ENCODE peak calls at places on chromosomes 13 and 19, in nine cellular contexts. E is AG04450; H is HS-27A; W is activated T-cell treated with anti-CD3 and anti-CD28 coated beads for 1 hour; L is lung microvascular endothelial cell; F is posterior cingulate gyrus; U is HFF-Myc; G is stimulated activated effector memory CD8-positive, alpha-beta T cell treated with anti-CD3 and anti-CD28 coated beads, Interleukin-12 subunit alpha, Interleukin-12 subunit beta, amount 100 ng/mL, for 72 hours; Q is thoracic aorta. O is an unnamed sample.

GRCh38 chr19:5364674-5365073 is 24.1 kb upstream of the PTPRS start:
- DNase-seq in F (peak; percentile 25), W (no peak), H (no peak), L (no peak), Q (no peak), U (no peak), G (no peak), E (no peak), O (no peak)

GRCh38 chr13:48258002-48258401 is 25.0 kb downstream of the ITM2B start:
- DNase-seq in U (no peak), W (no peak), G (no peak), E (no peak), H (no peak), F (no peak), L (no peak), Q (no peak), O (no peak)

GRCh38 chr19:15107056-15108010 is at the start of gene SYDE1:
- DNase-seq in Q (no peak), W (no peak), G (no peak), F (peak; percentile 73), L (peak; percentile 67), E (no peak), U (no peak), H (no peak), O (no peak)

GRCh38 chr13:94050039-94050438 is 429.4 kb downstream of the DCT start:
- DNase-seq in E (no peak), W (no peak), Q (no peak), L (no peak), F (no peak), H (no peak), G (no peak), U (no peak), O (no peak)

GRCh38 chr19:3590991-3591659 is 5.8 kb downstream of the GIPC3 start:
- DNase-seq in H (no peak), Q (no peak), F (no peak), E (no peak), W (no peak), G (no peak), U (no peak), L (no peak), O (no peak)

GRCh38 chr13:20441879-20442278 is 83.8 kb downstream of the CRYL1 start:
- DNase-seq in F (no peak), Q (no peak), G (no peak), L (no peak), H (no peak), E (peak; percentile 4), W (no peak), U (no peak), O (no peak)

GRCh38 chr13:95099541-95099940 is 201.7 kb downstream of the ABCC4 start:
- DNase-seq in Q (no peak), H (no peak), W (no peak), F (no peak), G (no peak), U (no peak), L (peak; percentile 32), E (no peak), O (no peak)

GRCh38 chr13:113599396-113599795 is 14.8 kb downstream of the TFDP1 start:
- DNase-seq in W (no peak), E (no peak), G (no peak), F (peak; percentile 67), U (no peak), Q (no peak), L (no peak), H (no peak), O (no peak)

O was measured in T-helper 22 cell.